ENCODE peak calls at places on chromosomes 2 and 18, in ten cellular contexts. X is lower leg skin, B is prostate gland, D is spleen, G is HepG2, I is thyroid gland, U is IMR-90, J is stomach, Q is A549, Y is adrenal gland. Z is an unnamed sample.

GRCh38 chr2:97714950-97715652 is 1.7 kb downstream of the ZAP70 start:
- DNase-seq in J (no peak), Q (no peak), I (no peak), X (no peak), Y (no peak), G (no peak), U (no peak), D (peak; percentile 74), B (no peak), Z (no peak)

GRCh38 chr2:39408351-39409136 is 28.5 kb downstream of the MAP4K3 start:
- DNase-seq in G (no peak), X (no peak), D (no peak), Q (no peak), I (no peak), Y (no peak), B (no peak), U (no peak), J (no peak), Z (no peak)

GRCh38 chr18:55589625-55590291 is 1.8 kb upstream of the TCF4 start:
- DNase-seq in G (no peak), J (peak; percentile 81), Q (peak; percentile 93), I (peak; percentile 97), D (peak; percentile 98), B (peak; percentile 95), X (peak; percentile 97), Y (peak; percentile 99), U (peak; percentile 96), Z (peak; percentile 54)

GRCh38 chr2:71882949-71883472 is 264.7 kb downstream of the CYP26B1 start:
- DNase-seq in Y (peak; percentile 98), J (peak; percentile 46), I (peak; percentile 27), X (peak; percentile 81), G (peak; percentile 94), D (peak; percentile 88), Q (peak; percentile 79), U (peak; percentile 78), B (no peak), Z (peak; percentile 65)

GRCh38 chr2:9266711-9267110 is 60.1 kb downstream of the ASAP2 start:
- DNase-seq in J (no peak), X (no peak), I (no peak), B (no peak), U (no peak), Q (no peak), G (no peak), D (no peak), Y (no peak), Z (no peak)

GRCh38 chr18:21831413-21831831 is 90.8 kb downstream of the MIB1 start:
- DNase-seq in J (no peak), G (no peak), D (no peak), Q (no peak), Y (no peak), U (peak; percentile 34), I (peak; percentile 50), B (no peak), X (no peak), Z (no peak)

GRCh38 chr2:36455788-36456187 is 100.2 kb downstream of the CRIM1 start:
- DNase-seq in U (peak; percentile 70), G (no peak), J (no peak), Y (no peak), B (no peak), I (no peak), D (no peak), Q (no peak), X (no peak), Z (no peak)

GRCh38 chr2:241764272-241765241 is 12.1 kb upstream of the GAL3ST2 start:
- DNase-seq in Y (peak; percentile 46), U (no peak), J (no peak), G (no peak), I (no peak), X (no peak), Q (no peak), D (peak; percentile 74), B (no peak), Z (no peak)

GRCh38 chr2:64482765-64483504 is 29.0 kb downstream of the LGALSL start:
- DNase-seq in J (peak; percentile 44), D (no peak), Y (peak; percentile 87), X (no peak), Q (no peak), G (no peak), B (peak; percentile 87), U (no peak), I (no peak), Z (no peak)

DNA sequence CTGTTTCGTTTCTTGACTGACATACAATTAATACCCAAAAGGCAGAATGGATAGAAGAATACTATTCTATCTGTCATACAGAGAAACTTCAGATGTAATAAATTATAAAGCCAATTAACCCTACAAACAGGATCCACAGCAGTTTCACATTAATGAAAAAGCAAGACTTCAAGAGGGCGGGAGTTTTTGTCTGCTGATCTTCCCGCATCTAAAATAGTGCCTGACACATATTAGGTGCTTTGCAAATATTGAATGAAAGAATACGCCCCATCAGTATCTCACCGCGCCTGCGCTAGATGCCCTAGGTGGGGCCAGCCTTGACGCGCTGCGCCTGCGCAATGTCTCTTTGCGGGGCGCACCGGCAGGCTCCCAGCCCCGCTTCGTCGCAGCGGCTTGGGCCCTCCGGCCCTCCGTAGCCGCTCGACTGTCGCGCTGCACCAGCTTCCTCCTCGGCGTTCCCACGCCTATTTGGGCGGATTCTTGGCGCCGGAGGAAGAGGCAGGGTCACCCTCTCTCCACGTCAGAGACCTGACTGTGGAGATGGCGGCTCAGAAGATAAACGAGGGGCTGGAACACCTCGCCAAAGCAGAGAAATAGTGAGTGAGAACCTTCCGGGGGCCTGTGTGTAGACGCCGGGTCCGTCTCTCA is at the start of gene NAPG:
- DNase-seq in Y (peak; percentile 93), B (peak; percentile 78), G (peak; percentile 81), Q (peak; percentile 91), U (peak; percentile 92), D (peak; percentile 97), J (peak; percentile 92), X (peak; percentile 84), I (peak; percentile 90), Z (peak; percentile 93)
- TF ChIP-seq POLR2A in Y (peak; percentile 66), B (peak; percentile 38), G (peak; percentile 63), Q (peak; percentile 50), U (peak; percentile 86), D (no peak), J (no peak), X (no peak), I (no peak), Z (peak; percentile 63)

GRCh38 chr2:67984600-67984999 is 78.2 kb downstream of the C1D start:
- DNase-seq in X (no peak), B (no peak), Y (no peak), Q (no peak), U (no peak), J (no peak), D (no peak), I (no peak), G (no peak), Z (no peak)
- TF ChIP-seq POLR2A in X (no peak), B (no peak), Y (no peak), Q (no peak), U (no peak), J (no peak), D (no peak), I (no peak), G (no peak), Z (no peak)

DNA sequence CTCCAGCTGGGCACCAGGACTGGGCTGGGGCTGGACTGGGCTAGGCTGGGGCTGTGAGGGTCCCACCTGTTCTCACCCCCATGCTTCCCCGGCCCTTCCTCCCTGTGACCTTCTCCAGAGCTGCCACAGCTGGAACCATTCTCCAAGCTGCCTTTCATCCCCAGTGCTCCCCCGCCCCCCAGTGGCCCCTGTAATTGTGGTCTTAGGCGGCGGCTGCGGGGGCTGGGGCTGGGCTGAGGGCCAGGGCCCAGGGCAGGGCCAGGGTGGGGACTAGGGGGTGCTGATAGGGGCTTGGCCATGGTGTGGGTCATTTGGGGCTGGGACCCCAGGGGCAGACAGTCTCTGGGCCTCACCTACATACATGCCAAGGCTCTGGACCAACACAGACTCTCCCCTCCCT is 2.8 kb upstream of the WNT10A start:
- DNase-seq in D (peak; percentile 72), Y (no peak), I (no peak), X (no peak), J (no peak), U (no peak), G (no peak), B (no peak), Q (no peak), Z (no peak)
- TF ChIP-seq POLR2A in D (no peak), Y (no peak), I (no peak), X (no peak), J (no peak), U (no peak), G (no peak), B (no peak), Q (no peak), Z (no peak)

GRCh38 chr2:178804791-178805190 is 2.4 kb downstream of the TTN start:
- DNase-seq in U (peak; percentile 16), Y (no peak), I (no peak), J (no peak), B (no peak), G (peak; percentile 22), Q (peak; percentile 25), X (no peak), D (no peak), Z (peak; percentile 26)

GRCh38 chr2:178799305-178799704 is 7.9 kb downstream of the TTN start:
- DNase-seq in G (no peak), U (no peak), Y (no peak), I (no peak), B (no peak), X (no peak), D (peak; percentile 58), J (no peak), Q (no peak), Z (no peak)

GRCh38 chr2:178796079-178796677 is 11.0 kb downstream of the TTN start:
- DNase-seq in U (peak; percentile 50), B (no peak), Q (peak; percentile 33), Y (no peak), G (peak; percentile 10), D (no peak), I (no peak), X (no peak), J (no peak), Z (no peak)

GRCh38 chr2:178800510-178800909 is 6.7 kb downstream of the TTN start:
- DNase-seq in I (no peak), U (no peak), Q (no peak), B (no peak), D (no peak), X (no peak), J (no peak), Y (no peak), G (no peak), Z (no peak)
- TF ChIP-seq POLR2A in I (no peak), U (no peak), Q (no peak), B (no peak), D (no peak), X (no peak), J (no peak), Y (no peak), G (no peak), Z (no peak)

GRCh38 chr2:28753043-28753683 is 1.5 kb downstream of the PPP1CB start:
- DNase-seq in I (peak; percentile 70), G (peak; percentile 69), B (peak; percentile 84), Y (peak; percentile 83), Q (peak; percentile 83), X (peak; percentile 72), D (peak; percentile 79), J (peak; percentile 73), U (peak; percentile 81), Z (peak; percentile 23)
- TF ChIP-seq POLR2A in I (no peak), G (no peak), B (peak; percentile 65), Y (no peak), Q (no peak), X (no peak), D (no peak), J (no peak), U (no peak), Z (no peak)